ENCODE peak calls at places on chromosomes 6 and 20, in five cellular contexts. Z is D341Med; U is myocyte; I is activated B cell treated with CpG ODN at 0.5 μM for 24 hours; H is CD8-positive, alpha-beta T cell. R is an unnamed sample.
A peak's percentile ranks its signal among the peaks of the same experiment; 100 is the strongest.

GRCh38 chr20:44461142-44461802 is 14.4 kb upstream of the TTPAL start:
- DNase-seq in Z (no peak), U (no peak), I (no peak), H (no peak), R (no peak)

GRCh38 chr20:50519036-50519780 is 9.0 kb downstream of the PTPN1 start:
- DNase-seq in Z (no peak), U (no peak), I (no peak), H (no peak), R (no peak)

GRCh38 chr6:89952696-89953095 is 58.4 kb downstream of the GJA10 start:
- DNase-seq in Z (no peak), U (no peak), I (no peak), H (peak; percentile 86), R (no peak)

GRCh38 chr6:163248051-163248450 is 166.5 kb upstream of the QKI start:
- DNase-seq in Z (no peak), U (peak; percentile 49), I (no peak), H (no peak), R (no peak)

GRCh38 chr6:41470341-41471063 is 75.7 kb upstream of the FOXP4 start:
- DNase-seq in Z (peak; percentile 52), U (no peak), I (no peak), H (no peak), R (no peak)

GRCh38 chr6:158174514-158174913 is 6.4 kb downstream of the GTF2H5 start:
- DNase-seq in Z (no peak), U (peak; percentile 91), I (no peak), H (no peak), R (no peak)

GRCh38 chr20:57124346-57124745 is 142.1 kb downstream of the BMP7 start:
- DNase-seq in Z (no peak), U (no peak), I (no peak), H (no peak), R (no peak)

GRCh38 chr20:32445539-32446273 is 87.6 kb downstream of the ASXL1 start:
- DNase-seq in Z (no peak), U (no peak), I (no peak), H (no peak), R (no peak)

GRCh38 chr6:73062837-73063236 is 162.5 kb downstream of the KHDC1L start:
- DNase-seq in Z (no peak), U (peak; percentile 26), I (no peak), H (no peak), R (no peak)

GRCh38 chr6:169984181-169985120 is 233.0 kb downstream of the ERMARD start:
- DNase-seq in Z (no peak), U (no peak), I (no peak), H (no peak), R (no peak)

GRCh38 chr6:209432-210103 is 82.7 kb upstream of the DUSP22 start:
- DNase-seq in Z (no peak), U (no peak), I (no peak), H (peak; percentile 44), R (no peak)

GRCh38 chr20:51593584-51593983 is 51.1 kb upstream of the NFATC2 start:
- DNase-seq in Z (no peak), U (no peak), I (no peak), H (no peak), R (no peak)

GRCh38 chr6:17584241-17584803 is 15.8 kb upstream of the FAM8A1 start:
- DNase-seq in Z (peak; percentile 65), U (peak; percentile 89), I (no peak), H (no peak), R (peak; percentile 26)

GRCh38 chr20:38897267-38897666 is 28.9 kb upstream of the FAM83D start:
- DNase-seq in Z (no peak), U (no peak), I (no peak), H (no peak), R (no peak)

GRCh38 chr6:4451718-4452117 is 316.3 kb upstream of the ECI2 start:
- DNase-seq in Z (no peak), U (no peak), I (no peak), H (no peak), R (no peak)

GRCh38 chr6:155106456-155107107 is 111.5 kb downstream of the TIAM2 start:
- DNase-seq in Z (no peak), U (peak; percentile 92), I (no peak), H (no peak), R (no peak)

GRCh38 chr6:136550330-136551071 is at the start of gene MAP7:
- DNase-seq in Z (peak; percentile 80), U (peak; percentile 49), I (peak; percentile 63), H (peak; percentile 63), R (peak; percentile 83)

GRCh38 chr6:125789167-125789566 is 1.6 kb upstream of the NCOA7 start:
- DNase-seq in Z (no peak), U (no peak), I (no peak), H (no peak), R (no peak)

GRCh38 chr6:82840571-82840970 is 225.1 kb downstream of the UBE3D start:
- DNase-seq in Z (no peak), U (no peak), I (no peak), H (no peak), R (no peak)

GRCh38 chr20:11492391-11492790 is 425.3 kb upstream of the BTBD3 start:
- DNase-seq in Z (no peak), U (no peak), I (no peak), H (no peak), R (no peak)

GRCh38 chr20:48002517-48002970 is 217.3 kb upstream of the SULF2 start:
- DNase-seq in Z (no peak), U (no peak), I (no peak), H (no peak), R (peak; percentile 31)

GRCh38 chr6:155549928-155550327 is 94.3 kb upstream of the NOX3 start:
- DNase-seq in Z (no peak), U (peak; percentile 8), I (no peak), H (no peak), R (no peak)

GRCh38 chr20:33910056-33910455 is 83.7 kb upstream of the RALY start:
- DNase-seq in Z (no peak), U (peak; percentile 24), I (no peak), H (no peak), R (no peak)

GRCh38 chr6:126826315-126826714 is 292.2 kb upstream of the RSPO3 start:
- DNase-seq in Z (no peak), U (no peak), I (no peak), H (no peak), R (no peak)

GRCh38 chr6:1832844-1833787 is 223.4 kb downstream of the FOXC1 start:
- DNase-seq in Z (no peak), U (no peak), I (no peak), H (no peak), R (no peak)

GRCh38 chr6:2971420-2972218 is at the start of gene SERPINB6:
- DNase-seq in Z (peak; percentile 76), U (peak; percentile 85), I (peak; percentile 60), H (peak; percentile 30), R (no peak)

GRCh38 chr6:132698608-132699007 is 15.2 kb downstream of the VNN1 start:
- DNase-seq in Z (no peak), U (no peak), I (no peak), H (no peak), R (no peak)